ENCODE peak calls at places on chromosomes 11 and 22, in six cellular contexts. One of them, this sample, is unnamed.

GRCh38 chr11:61946894-61947293 is 3.3 kb upstream of the BEST1 start:
- DNase-seq in non-pigmented ciliary epithelial cell: no peak
- DNase-seq in activated CD8-positive, alpha-beta memory T cell treated with anti-CD3 and anti-CD28 coated beads for 24 hours: no peak
- DNase-seq in stimulated activated CD8-positive, alpha-beta memory T cell treated with anti-CD3 and anti-CD28 coated beads, Interleukin-4, amount 100 ng/mL, for 1 hour: no peak
- DNase-seq in NCI-H1092: no peak
- DNase-seq in EH: no peak
- DNase-seq in this sample: no peak

GRCh38 chr11:70788247-70789022 is 390.1 kb downstream of the CTTN start:
- DNase-seq in non-pigmented ciliary epithelial cell: peak; percentile 63
- DNase-seq in activated CD8-positive, alpha-beta memory T cell treated with anti-CD3 and anti-CD28 coated beads for 24 hours: no peak
- DNase-seq in stimulated activated CD8-positive, alpha-beta memory T cell treated with anti-CD3 and anti-CD28 coated beads, Interleukin-4, amount 100 ng/mL, for 1 hour: no peak
- DNase-seq in NCI-H1092: no peak
- DNase-seq in EH: peak; percentile 87
- DNase-seq in this sample: no peak

GRCh38 chr22:32564170-32565001 is 89.8 kb downstream of the FBXO7 start:
- DNase-seq in non-pigmented ciliary epithelial cell: no peak
- DNase-seq in activated CD8-positive, alpha-beta memory T cell treated with anti-CD3 and anti-CD28 coated beads for 24 hours: no peak
- DNase-seq in stimulated activated CD8-positive, alpha-beta memory T cell treated with anti-CD3 and anti-CD28 coated beads, Interleukin-4, amount 100 ng/mL, for 1 hour: no peak
- DNase-seq in NCI-H1092: no peak
- DNase-seq in EH: peak; percentile 81
- DNase-seq in this sample: no peak

GRCh38 chr11:18698341-18699268 is at the start of gene TMEM86A:
- DNase-seq in non-pigmented ciliary epithelial cell: no peak
- DNase-seq in activated CD8-positive, alpha-beta memory T cell treated with anti-CD3 and anti-CD28 coated beads for 24 hours: peak; percentile 94
- DNase-seq in stimulated activated CD8-positive, alpha-beta memory T cell treated with anti-CD3 and anti-CD28 coated beads, Interleukin-4, amount 100 ng/mL, for 1 hour: peak; percentile 86
- DNase-seq in NCI-H1092: peak; percentile 86
- DNase-seq in EH: peak; percentile 84
- DNase-seq in this sample: peak; percentile 93

GRCh38 chr11:11265994-11266606 is 87.0 kb downstream of the CSNK2A3 start:
- DNase-seq in non-pigmented ciliary epithelial cell: no peak
- DNase-seq in activated CD8-positive, alpha-beta memory T cell treated with anti-CD3 and anti-CD28 coated beads for 24 hours: peak; percentile 72
- DNase-seq in stimulated activated CD8-positive, alpha-beta memory T cell treated with anti-CD3 and anti-CD28 coated beads, Interleukin-4, amount 100 ng/mL, for 1 hour: peak; percentile 31
- DNase-seq in NCI-H1092: no peak
- DNase-seq in EH: peak; percentile 34
- DNase-seq in this sample: peak; percentile 41

GRCh38 chr11:13222285-13222684 is 55.3 kb upstream of the BMAL1 start:
- DNase-seq in non-pigmented ciliary epithelial cell: no peak
- DNase-seq in activated CD8-positive, alpha-beta memory T cell treated with anti-CD3 and anti-CD28 coated beads for 24 hours: no peak
- DNase-seq in stimulated activated CD8-positive, alpha-beta memory T cell treated with anti-CD3 and anti-CD28 coated beads, Interleukin-4, amount 100 ng/mL, for 1 hour: no peak
- DNase-seq in NCI-H1092: no peak
- DNase-seq in EH: peak; percentile 17
- DNase-seq in this sample: no peak

GRCh38 chr22:24006207-24006913 is 1.1 kb upstream of the GSTT4 start:
- DNase-seq in non-pigmented ciliary epithelial cell: no peak
- DNase-seq in activated CD8-positive, alpha-beta memory T cell treated with anti-CD3 and anti-CD28 coated beads for 24 hours: no peak
- DNase-seq in stimulated activated CD8-positive, alpha-beta memory T cell treated with anti-CD3 and anti-CD28 coated beads, Interleukin-4, amount 100 ng/mL, for 1 hour: no peak
- DNase-seq in NCI-H1092: no peak
- DNase-seq in EH: no peak
- DNase-seq in this sample: no peak

GRCh38 chr22:19691721-19692341 is 22.5 kb upstream of the SEPTIN5 start:
- DNase-seq in non-pigmented ciliary epithelial cell: peak; percentile 13
- DNase-seq in activated CD8-positive, alpha-beta memory T cell treated with anti-CD3 and anti-CD28 coated beads for 24 hours: no peak
- DNase-seq in stimulated activated CD8-positive, alpha-beta memory T cell treated with anti-CD3 and anti-CD28 coated beads, Interleukin-4, amount 100 ng/mL, for 1 hour: no peak
- DNase-seq in NCI-H1092: no peak
- DNase-seq in EH: peak; percentile 74
- DNase-seq in this sample: no peak

GRCh38 chr22:35838849-35839646 is 121.4 kb downstream of the APOL5 start:
- DNase-seq in non-pigmented ciliary epithelial cell: no peak
- DNase-seq in activated CD8-positive, alpha-beta memory T cell treated with anti-CD3 and anti-CD28 coated beads for 24 hours: no peak
- DNase-seq in stimulated activated CD8-positive, alpha-beta memory T cell treated with anti-CD3 and anti-CD28 coated beads, Interleukin-4, amount 100 ng/mL, for 1 hour: no peak
- DNase-seq in NCI-H1092: peak; percentile 46
- DNase-seq in EH: peak; percentile 85
- DNase-seq in this sample: no peak

GRCh38 chr11:62573006-62573591 is 592 bp downstream of the EEF1G start:
- DNase-seq in non-pigmented ciliary epithelial cell: no peak
- DNase-seq in activated CD8-positive, alpha-beta memory T cell treated with anti-CD3 and anti-CD28 coated beads for 24 hours: no peak
- DNase-seq in stimulated activated CD8-positive, alpha-beta memory T cell treated with anti-CD3 and anti-CD28 coated beads, Interleukin-4, amount 100 ng/mL, for 1 hour: no peak
- DNase-seq in NCI-H1092: no peak
- DNase-seq in EH: peak; percentile 42
- DNase-seq in this sample: no peak

GRCh38 chr22:17217179-17217578 is 2.1 kb downstream of the ADA2 start:
- DNase-seq in non-pigmented ciliary epithelial cell: no peak
- DNase-seq in activated CD8-positive, alpha-beta memory T cell treated with anti-CD3 and anti-CD28 coated beads for 24 hours: peak; percentile 62
- DNase-seq in stimulated activated CD8-positive, alpha-beta memory T cell treated with anti-CD3 and anti-CD28 coated beads, Interleukin-4, amount 100 ng/mL, for 1 hour: no peak
- DNase-seq in NCI-H1092: no peak
- DNase-seq in EH: no peak
- DNase-seq in this sample: no peak

GRCh38 chr11:134524876-134525845 is 113.1 kb upstream of the B3GAT1 start:
- DNase-seq in non-pigmented ciliary epithelial cell: no peak
- DNase-seq in activated CD8-positive, alpha-beta memory T cell treated with anti-CD3 and anti-CD28 coated beads for 24 hours: no peak
- DNase-seq in stimulated activated CD8-positive, alpha-beta memory T cell treated with anti-CD3 and anti-CD28 coated beads, Interleukin-4, amount 100 ng/mL, for 1 hour: no peak
- DNase-seq in NCI-H1092: no peak
- DNase-seq in EH: no peak
- DNase-seq in this sample: no peak

GRCh38 chr22:18031670-18032454 is 7.5 kb upstream of the MICAL3 start:
- DNase-seq in non-pigmented ciliary epithelial cell: peak; percentile 83
- DNase-seq in activated CD8-positive, alpha-beta memory T cell treated with anti-CD3 and anti-CD28 coated beads for 24 hours: no peak
- DNase-seq in stimulated activated CD8-positive, alpha-beta memory T cell treated with anti-CD3 and anti-CD28 coated beads, Interleukin-4, amount 100 ng/mL, for 1 hour: no peak
- DNase-seq in NCI-H1092: no peak
- DNase-seq in EH: peak; percentile 97
- DNase-seq in this sample: no peak

GRCh38 chr22:39117585-39118191 is 20.6 kb downstream of the APOBEC3H start:
- DNase-seq in non-pigmented ciliary epithelial cell: no peak
- DNase-seq in activated CD8-positive, alpha-beta memory T cell treated with anti-CD3 and anti-CD28 coated beads for 24 hours: peak; percentile 84
- DNase-seq in stimulated activated CD8-positive, alpha-beta memory T cell treated with anti-CD3 and anti-CD28 coated beads, Interleukin-4, amount 100 ng/mL, for 1 hour: peak; percentile 53
- DNase-seq in NCI-H1092: peak; percentile 11
- DNase-seq in EH: peak; percentile 53
- DNase-seq in this sample: no peak

GRCh38 chr11:62611705-62612365 is 740 bp downstream of the EML3 start:
- DNase-seq in non-pigmented ciliary epithelial cell: no peak
- DNase-seq in activated CD8-positive, alpha-beta memory T cell treated with anti-CD3 and anti-CD28 coated beads for 24 hours: no peak
- DNase-seq in stimulated activated CD8-positive, alpha-beta memory T cell treated with anti-CD3 and anti-CD28 coated beads, Interleukin-4, amount 100 ng/mL, for 1 hour: no peak
- DNase-seq in NCI-H1092: peak; percentile 25
- DNase-seq in EH: peak; percentile 77
- DNase-seq in this sample: no peak

GRCh38 chr22:44758354-44758969 is 6.1 kb downstream of the ARHGAP8 start:
- DNase-seq in non-pigmented ciliary epithelial cell: peak; percentile 13
- DNase-seq in activated CD8-positive, alpha-beta memory T cell treated with anti-CD3 and anti-CD28 coated beads for 24 hours: no peak
- DNase-seq in stimulated activated CD8-positive, alpha-beta memory T cell treated with anti-CD3 and anti-CD28 coated beads, Interleukin-4, amount 100 ng/mL, for 1 hour: no peak
- DNase-seq in NCI-H1092: no peak
- DNase-seq in EH: peak; percentile 63
- DNase-seq in this sample: no peak

GRCh38 chr11:72520815-72521214 is 86.5 kb upstream of the CLPB start:
- DNase-seq in non-pigmented ciliary epithelial cell: no peak
- DNase-seq in activated CD8-positive, alpha-beta memory T cell treated with anti-CD3 and anti-CD28 coated beads for 24 hours: no peak
- DNase-seq in stimulated activated CD8-positive, alpha-beta memory T cell treated with anti-CD3 and anti-CD28 coated beads, Interleukin-4, amount 100 ng/mL, for 1 hour: no peak
- DNase-seq in NCI-H1092: no peak
- DNase-seq in EH: no peak
- DNase-seq in this sample: no peak

GRCh38 chr11:78416285-78417174 is 1.1 kb downstream of the GAB2 start:
- DNase-seq in non-pigmented ciliary epithelial cell: peak; percentile 43
- DNase-seq in activated CD8-positive, alpha-beta memory T cell treated with anti-CD3 and anti-CD28 coated beads for 24 hours: peak; percentile 88
- DNase-seq in stimulated activated CD8-positive, alpha-beta memory T cell treated with anti-CD3 and anti-CD28 coated beads, Interleukin-4, amount 100 ng/mL, for 1 hour: peak; percentile 62
- DNase-seq in NCI-H1092: peak; percentile 82
- DNase-seq in EH: peak; percentile 89
- DNase-seq in this sample: peak; percentile 75

GRCh38 chr11:56333156-56333555 is 12.7 kb upstream of the OR8K1 start:
- DNase-seq in non-pigmented ciliary epithelial cell: no peak
- DNase-seq in activated CD8-positive, alpha-beta memory T cell treated with anti-CD3 and anti-CD28 coated beads for 24 hours: no peak
- DNase-seq in stimulated activated CD8-positive, alpha-beta memory T cell treated with anti-CD3 and anti-CD28 coated beads, Interleukin-4, amount 100 ng/mL, for 1 hour: no peak
- DNase-seq in NCI-H1092: no peak
- DNase-seq in EH: no peak
- DNase-seq in this sample: no peak

GRCh38 chr11:130042093-130042591 is 27.6 kb upstream of the APLP2 start:
- DNase-seq in non-pigmented ciliary epithelial cell: peak; percentile 87
- DNase-seq in activated CD8-positive, alpha-beta memory T cell treated with anti-CD3 and anti-CD28 coated beads for 24 hours: no peak
- DNase-seq in stimulated activated CD8-positive, alpha-beta memory T cell treated with anti-CD3 and anti-CD28 coated beads, Interleukin-4, amount 100 ng/mL, for 1 hour: no peak
- DNase-seq in NCI-H1092: no peak
- DNase-seq in EH: peak; percentile 88
- DNase-seq in this sample: no peak

GRCh38 chr11:72683782-72684200 is 9.6 kb upstream of the PDE2A start:
- DNase-seq in non-pigmented ciliary epithelial cell: no peak
- DNase-seq in activated CD8-positive, alpha-beta memory T cell treated with anti-CD3 and anti-CD28 coated beads for 24 hours: peak; percentile 92
- DNase-seq in stimulated activated CD8-positive, alpha-beta memory T cell treated with anti-CD3 and anti-CD28 coated beads, Interleukin-4, amount 100 ng/mL, for 1 hour: peak; percentile 37
- DNase-seq in NCI-H1092: peak; percentile 49
- DNase-seq in EH: peak; percentile 43
- DNase-seq in this sample: peak; percentile 79

GRCh38 chr11:120759046-120759445 is 247.5 kb downstream of the GRIK4 start:
- DNase-seq in non-pigmented ciliary epithelial cell: no peak
- DNase-seq in activated CD8-positive, alpha-beta memory T cell treated with anti-CD3 and anti-CD28 coated beads for 24 hours: no peak
- DNase-seq in stimulated activated CD8-positive, alpha-beta memory T cell treated with anti-CD3 and anti-CD28 coated beads, Interleukin-4, amount 100 ng/mL, for 1 hour: no peak
- DNase-seq in NCI-H1092: no peak
- DNase-seq in EH: no peak
- DNase-seq in this sample: no peak

GRCh38 chr11:107696140-107696539 is 15.7 kb downstream of the SLN start:
- DNase-seq in non-pigmented ciliary epithelial cell: peak; percentile 87
- DNase-seq in activated CD8-positive, alpha-beta memory T cell treated with anti-CD3 and anti-CD28 coated beads for 24 hours: no peak
- DNase-seq in stimulated activated CD8-positive, alpha-beta memory T cell treated with anti-CD3 and anti-CD28 coated beads, Interleukin-4, amount 100 ng/mL, for 1 hour: no peak
- DNase-seq in NCI-H1092: no peak
- DNase-seq in EH: peak; percentile 98
- DNase-seq in this sample: no peak

GRCh38 chr22:44409691-44410316 is 88.2 kb downstream of the RTL6 start:
- DNase-seq in non-pigmented ciliary epithelial cell: no peak
- DNase-seq in activated CD8-positive, alpha-beta memory T cell treated with anti-CD3 and anti-CD28 coated beads for 24 hours: no peak
- DNase-seq in stimulated activated CD8-positive, alpha-beta memory T cell treated with anti-CD3 and anti-CD28 coated beads, Interleukin-4, amount 100 ng/mL, for 1 hour: no peak
- DNase-seq in NCI-H1092: no peak
- DNase-seq in EH: no peak
- DNase-seq in this sample: no peak

GRCh38 chr11:128517457-128518230 is 69.7 kb downstream of the ETS1 start:
- DNase-seq in non-pigmented ciliary epithelial cell: no peak
- DNase-seq in activated CD8-positive, alpha-beta memory T cell treated with anti-CD3 and anti-CD28 coated beads for 24 hours: no peak
- DNase-seq in stimulated activated CD8-positive, alpha-beta memory T cell treated with anti-CD3 and anti-CD28 coated beads, Interleukin-4, amount 100 ng/mL, for 1 hour: no peak
- DNase-seq in NCI-H1092: no peak
- DNase-seq in EH: peak; percentile 87
- DNase-seq in this sample: no peak

GRCh38 chr22:49218142-49218541 is 609.5 kb downstream of the BRD1 start:
- DNase-seq in non-pigmented ciliary epithelial cell: no peak
- DNase-seq in activated CD8-positive, alpha-beta memory T cell treated with anti-CD3 and anti-CD28 coated beads for 24 hours: no peak
- DNase-seq in stimulated activated CD8-positive, alpha-beta memory T cell treated with anti-CD3 and anti-CD28 coated beads, Interleukin-4, amount 100 ng/mL, for 1 hour: no peak
- DNase-seq in NCI-H1092: no peak
- DNase-seq in EH: no peak
- DNase-seq in this sample: no peak

GRCh38 chr22:26464312-26464711 is 19.3 kb downstream of the HPS4 start:
- DNase-seq in non-pigmented ciliary epithelial cell: no peak
- DNase-seq in activated CD8-positive, alpha-beta memory T cell treated with anti-CD3 and anti-CD28 coated beads for 24 hours: no peak
- DNase-seq in stimulated activated CD8-positive, alpha-beta memory T cell treated with anti-CD3 and anti-CD28 coated beads, Interleukin-4, amount 100 ng/mL, for 1 hour: no peak
- DNase-seq in NCI-H1092: no peak
- DNase-seq in EH: peak; percentile 85
- DNase-seq in this sample: no peak

GRCh38 chr11:45264839-45265515 is 21.2 kb downstream of the SYT13 start:
- DNase-seq in non-pigmented ciliary epithelial cell: peak; percentile 70
- DNase-seq in activated CD8-positive, alpha-beta memory T cell treated with anti-CD3 and anti-CD28 coated beads for 24 hours: no peak
- DNase-seq in stimulated activated CD8-positive, alpha-beta memory T cell treated with anti-CD3 and anti-CD28 coated beads, Interleukin-4, amount 100 ng/mL, for 1 hour: no peak
- DNase-seq in NCI-H1092: no peak
- DNase-seq in EH: peak; percentile 82
- DNase-seq in this sample: no peak

GRCh38 chr11:7449196-7449840 is 36.0 kb upstream of the OLFML1 start:
- DNase-seq in non-pigmented ciliary epithelial cell: no peak
- DNase-seq in activated CD8-positive, alpha-beta memory T cell treated with anti-CD3 and anti-CD28 coated beads for 24 hours: no peak
- DNase-seq in stimulated activated CD8-positive, alpha-beta memory T cell treated with anti-CD3 and anti-CD28 coated beads, Interleukin-4, amount 100 ng/mL, for 1 hour: no peak
- DNase-seq in NCI-H1092: no peak
- DNase-seq in EH: no peak
- DNase-seq in this sample: no peak

GRCh38 chr11:102384419-102385052 is 37.5 kb downstream of the BIRC2 start:
- DNase-seq in non-pigmented ciliary epithelial cell: no peak
- DNase-seq in activated CD8-positive, alpha-beta memory T cell treated with anti-CD3 and anti-CD28 coated beads for 24 hours: no peak
- DNase-seq in stimulated activated CD8-positive, alpha-beta memory T cell treated with anti-CD3 and anti-CD28 coated beads, Interleukin-4, amount 100 ng/mL, for 1 hour: no peak
- DNase-seq in NCI-H1092: no peak
- DNase-seq in EH: no peak
- DNase-seq in this sample: no peak

GRCh38 chr11:78277314-78277994 is 88.7 kb downstream of the USP35 start:
- DNase-seq in non-pigmented ciliary epithelial cell: no peak
- DNase-seq in activated CD8-positive, alpha-beta memory T cell treated with anti-CD3 and anti-CD28 coated beads for 24 hours: no peak
- DNase-seq in stimulated activated CD8-positive, alpha-beta memory T cell treated with anti-CD3 and anti-CD28 coated beads, Interleukin-4, amount 100 ng/mL, for 1 hour: no peak
- DNase-seq in NCI-H1092: no peak
- DNase-seq in EH: no peak
- DNase-seq in this sample: no peak

GRCh38 chr11:102798012-102798746 is at the start of gene MMP1:
- DNase-seq in non-pigmented ciliary epithelial cell: no peak
- DNase-seq in activated CD8-positive, alpha-beta memory T cell treated with anti-CD3 and anti-CD28 coated beads for 24 hours: no peak
- DNase-seq in stimulated activated CD8-positive, alpha-beta memory T cell treated with anti-CD3 and anti-CD28 coated beads, Interleukin-4, amount 100 ng/mL, for 1 hour: no peak
- DNase-seq in NCI-H1092: no peak
- DNase-seq in EH: peak; percentile 90
- DNase-seq in this sample: no peak

GRCh38 chr11:63445720-63446119 is 45.2 kb downstream of the PLAAT5 start:
- DNase-seq in non-pigmented ciliary epithelial cell: peak; percentile 28
- DNase-seq in activated CD8-positive, alpha-beta memory T cell treated with anti-CD3 and anti-CD28 coated beads for 24 hours: no peak
- DNase-seq in stimulated activated CD8-positive, alpha-beta memory T cell treated with anti-CD3 and anti-CD28 coated beads, Interleukin-4, amount 100 ng/mL, for 1 hour: no peak
- DNase-seq in NCI-H1092: no peak
- DNase-seq in EH: peak; percentile 25
- DNase-seq in this sample: no peak

GRCh38 chr22:19164425-19164824 is 14.1 kb downstream of the SLC25A1 start:
- DNase-seq in non-pigmented ciliary epithelial cell: no peak
- DNase-seq in activated CD8-positive, alpha-beta memory T cell treated with anti-CD3 and anti-CD28 coated beads for 24 hours: no peak
- DNase-seq in stimulated activated CD8-positive, alpha-beta memory T cell treated with anti-CD3 and anti-CD28 coated beads, Interleukin-4, amount 100 ng/mL, for 1 hour: no peak
- DNase-seq in NCI-H1092: no peak
- DNase-seq in EH: no peak
- DNase-seq in this sample: no peak

GRCh38 chr11:9495780-9496514 is 35.1 kb downstream of the ZNF143 start:
- DNase-seq in non-pigmented ciliary epithelial cell: no peak
- DNase-seq in activated CD8-positive, alpha-beta memory T cell treated with anti-CD3 and anti-CD28 coated beads for 24 hours: no peak
- DNase-seq in stimulated activated CD8-positive, alpha-beta memory T cell treated with anti-CD3 and anti-CD28 coated beads, Interleukin-4, amount 100 ng/mL, for 1 hour: no peak
- DNase-seq in NCI-H1092: no peak
- DNase-seq in EH: no peak
- DNase-seq in this sample: no peak

GRCh38 chr22:40499187-40499753 is 128.9 kb downstream of the SGSM3 start:
- DNase-seq in non-pigmented ciliary epithelial cell: peak; percentile 97
- DNase-seq in activated CD8-positive, alpha-beta memory T cell treated with anti-CD3 and anti-CD28 coated beads for 24 hours: no peak
- DNase-seq in stimulated activated CD8-positive, alpha-beta memory T cell treated with anti-CD3 and anti-CD28 coated beads, Interleukin-4, amount 100 ng/mL, for 1 hour: no peak
- DNase-seq in NCI-H1092: no peak
- DNase-seq in EH: peak; percentile 99
- DNase-seq in this sample: no peak

GRCh38 chr11:115673720-115674119 is 169.5 kb upstream of the CADM1 start:
- DNase-seq in non-pigmented ciliary epithelial cell: no peak
- DNase-seq in activated CD8-positive, alpha-beta memory T cell treated with anti-CD3 and anti-CD28 coated beads for 24 hours: no peak
- DNase-seq in stimulated activated CD8-positive, alpha-beta memory T cell treated with anti-CD3 and anti-CD28 coated beads, Interleukin-4, amount 100 ng/mL, for 1 hour: no peak
- DNase-seq in NCI-H1092: no peak
- DNase-seq in EH: no peak
- DNase-seq in this sample: no peak

This sample was measured in progenitor cell of endocrine pancreas.